ENCODE peak calls at places on chromosomes 13 and 19, in seven cellular contexts. O, D, Y, G, F, B and I are unnamed samples. For H3K27me3, the result is how much of the 10 kb centered on the place peaks cover.

GRCh38 chr13:47017476-47017875 is 120.6 kb upstream of the HTR2A start:
- DNase-seq in O (no peak), D (no peak), Y (no peak), G (peak), F (no peak), B (no peak), I (no peak)

GRCh38 chr19:4639531-4640246 is 373 bp downstream of the TNFAIP8L1 start:
- DNase-seq in O (no peak), D (no peak), Y (peak), G (no peak), F (no peak), B (no peak), I (no peak)

GRCh38 chr13:109215377-109215776 is 571.0 kb downstream of the IRS2 start:
- DNase-seq in O (no peak), D (no peak), Y (no peak), G (no peak), F (no peak), B (no peak), I (no peak)

GRCh38 chr13:33119022-33119735 is 103.0 kb downstream of the KL start:
- DNase-seq in O (no peak), D (no peak), Y (no peak), G (peak), F (no peak), B (no peak), I (no peak)

GRCh38 chr13:47039106-47039505 is 142.3 kb upstream of the HTR2A start:
- DNase-seq in O (no peak), D (no peak), Y (no peak), G (peak), F (no peak), B (no peak), I (no peak)

GRCh38 chr13:30165791-30166190 is 141.6 kb downstream of the KATNAL1 start:
- DNase-seq in O (no peak), D (peak), Y (no peak), G (peak), F (no peak), B (no peak), I (peak)

GRCh38 chr13:98994080-98994479 is 16.2 kb upstream of the DOCK9 start:
- DNase-seq in O (no peak), D (no peak), Y (no peak), G (no peak), F (no peak), B (no peak), I (no peak)

GRCh38 chr19:29917911-29918310 is 24.1 kb upstream of the URI1 start:
- DNase-seq in O (no peak), D (no peak), Y (no peak), G (no peak), F (no peak), B (no peak), I (no peak)

GRCh38 chr13:110392510-110393233 is 85.6 kb downstream of the COL4A2 start:
- DNase-seq in O (no peak), D (no peak), Y (no peak), G (peak), F (no peak), B (no peak), I (no peak)

GRCh38 chr19:42455621-42456081 is 12.9 kb upstream of the CXCL17 start:
- DNase-seq in O (no peak), D (no peak), Y (no peak), G (no peak), F (no peak), B (no peak), I (no peak)

GRCh38 chr13:103006706-103007426 is 59.4 kb downstream of the SLC10A2 start:
- DNase-seq in O (no peak), D (no peak), Y (no peak), G (no peak), F (no peak), B (no peak), I (no peak)

GRCh38 chr19:43594710-43595604 is 977 bp downstream of the IRGQ start:
- DNase-seq in O (peak), D (peak), Y (peak), G (peak), F (no peak), B (no peak), I (no peak)

GRCh38 chr19:16303755-16304154 is 20.9 kb upstream of the KLF2 start:
- DNase-seq in O (no peak), D (no peak), Y (no peak), G (peak), F (no peak), B (peak), I (no peak)

GRCh38 chr19:38952395-38953165 is 21.8 kb downstream of the MRPS12 start:
- DNase-seq in O (no peak), D (peak), Y (peak), G (no peak), F (no peak), B (no peak), I (no peak)

GRCh38 chr13:27379694-27380596 is 44.5 kb upstream of the GTF3A start:
- DNase-seq in O (peak), D (peak), Y (peak), G (peak), F (no peak), B (peak), I (no peak)

GRCh38 chr13:103878891-103879605 is 812.8 kb upstream of the SLC10A2 start:
- DNase-seq in O (no peak), D (no peak), Y (no peak), G (peak), F (no peak), B (no peak), I (no peak)

GRCh38 chr19:18982669-18983068 is 41.7 kb upstream of the HOMER3 start:
- DNase-seq in O (no peak), D (no peak), Y (no peak), G (no peak), F (no peak), B (no peak), I (no peak)

GRCh38 chr13:80249906-80250513 is 90.9 kb downstream of the SPRY2 start:
- DNase-seq in O (no peak), D (no peak), Y (no peak), G (no peak), F (no peak), B (no peak), I (no peak)

GRCh38 chr19:53903055-53903680 is 5.9 kb upstream of the CACNG7 start:
- DNase-seq in O (no peak), D (peak), Y (no peak), G (peak), F (no peak), B (no peak), I (no peak)

GRCh38 chr13:79409828-79410227 is 3.8 kb upstream of the RBM26 start:
- DNase-seq in O (no peak), D (no peak), Y (no peak), G (no peak), F (no peak), B (no peak), I (no peak)

GRCh38 chr13:100244431-100244830 is 155.5 kb downstream of the PCCA start:
- DNase-seq in O (no peak), D (no peak), Y (no peak), G (peak), F (no peak), B (no peak), I (no peak)

GRCh38 chr19:1161716-1162115 is 12.4 kb downstream of the SBNO2 start:
- DNase-seq in O (no peak), D (no peak), Y (no peak), G (no peak), F (no peak), B (no peak), I (peak)

GRCh38 chr13:49759503-49759902 is 33.0 kb downstream of the KPNA3 start:
- DNase-seq in O (no peak), D (no peak), Y (no peak), G (no peak), F (no peak), B (no peak), I (no peak)

GRCh38 chr19:50553134-50553703 is 15.0 kb downstream of the LRRC4B start:
- DNase-seq in O (no peak), D (no peak), Y (no peak), G (no peak), F (no peak), B (no peak), I (no peak)

GRCh38 chr13:33518442-33518841 is 232.9 kb upstream of the STARD13 start:
- DNase-seq in O (no peak), D (no peak), Y (no peak), G (no peak), F (no peak), B (no peak), I (no peak)

GRCh38 chr13:97275265-97275664 is 53.1 kb downstream of the MBNL2 start:
- DNase-seq in O (no peak), D (no peak), Y (no peak), G (peak), F (no peak), B (no peak), I (no peak)

GRCh38 chr13:110382229-110382628 is 75.1 kb downstream of the COL4A2 start:
- DNase-seq in O (no peak), D (no peak), Y (no peak), G (peak), F (no peak), B (no peak), I (no peak)

GRCh38 chr19:47723573-47723923 is 10.3 kb downstream of the EHD2 start:
- DNase-seq in O (no peak), D (no peak), Y (peak), G (peak), F (no peak), B (peak), I (no peak)

GRCh38 chr19:33293255-33294057 is 8.9 kb downstream of the CEBPA start:
- DNase-seq in O (no peak), D (no peak), Y (peak), G (peak), F (no peak), B (no peak), I (peak)

GRCh38 chr19:5265260-5265659 is 75.4 kb downstream of the PTPRS start:
- DNase-seq in O (no peak), D (no peak), Y (no peak), G (no peak), F (no peak), B (no peak), I (no peak)

GRCh38 chr19:23597661-23598060 is 89.4 kb downstream of the ZNF675 start:
- DNase-seq in O (no peak), D (no peak), Y (no peak), G (no peak), F (no peak), B (no peak), I (no peak)

GRCh38 chr13:80235131-80235530 is 105.8 kb downstream of the SPRY2 start:
- DNase-seq in O (no peak), D (no peak), Y (no peak), G (peak), F (no peak), B (no peak), I (no peak)

GRCh38 chr19:8973501-8974091 is 36.6 kb downstream of the MUC16 start:
- DNase-seq in O (no peak), D (peak), Y (no peak), G (peak), F (no peak), B (no peak), I (no peak)

GRCh38 chr19:17079710-17080440 is 4.3 kb downstream of the MYO9B start:
- DNase-seq in O (peak), D (peak), Y (peak), G (peak), F (peak), B (peak), I (peak)

GRCh38 chr19:40702337-40703012 is 12.0 kb upstream of the NUMBL start:
- DNase-seq in O (no peak), D (peak), Y (peak), G (peak), F (no peak), B (no peak), I (no peak)
- H3K27ac ChIP-seq in O (no peak), D (no peak), Y (no peak), G (no peak), F (no peak), B (no peak), I (no peak)

GRCh38 chr13:39418424-39418823 is 184.6 kb downstream of the LHFPL6 start:
- DNase-seq in O (no peak), D (no peak), Y (no peak), G (no peak), F (no peak), B (no peak), I (no peak)

GRCh38 chr13:39419068-39419467 is 183.9 kb downstream of the LHFPL6 start:
- DNase-seq in O (no peak), D (no peak), Y (no peak), G (no peak), F (no peak), B (no peak), I (no peak)

GRCh38 chr13:39417643-39418042 is 185.3 kb downstream of the LHFPL6 start:
- DNase-seq in O (no peak), D (peak), Y (no peak), G (peak), F (no peak), B (no peak), I (no peak)

GRCh38 chr13:39415403-39415802 is 187.6 kb downstream of the LHFPL6 start:
- DNase-seq in O (no peak), D (peak), Y (peak), G (peak), F (no peak), B (peak), I (no peak)

GRCh38 chr13:39417131-39417530 is 185.9 kb downstream of the LHFPL6 start:
- DNase-seq in O (no peak), D (peak), Y (no peak), G (no peak), F (no peak), B (no peak), I (no peak)
- TF ChIP-seq CTCF in O (no peak), D (peak), Y (no peak), G (peak), F (no peak), B (no peak), I (no peak)

GRCh38 chr19:3380829-3381228 is 14.4 kb downstream of the NFIC start:
- DNase-seq in O (no peak), D (no peak), Y (peak), G (no peak), F (no peak), B (no peak), I (no peak)
- H3K27me3 ChIP-seq in O (under half), D (under half), Y (under half), G (under half), F (under half), B (under half), I (under half)

GRCh38 chr13:71493189-71493588 is 373.8 kb downstream of the DACH1 start:
- DNase-seq in O (no peak), D (no peak), Y (no peak), G (no peak), F (no peak), B (no peak), I (no peak)
- H3K27ac ChIP-seq in O (no peak), D (no peak), Y (no peak), G (no peak), F (no peak), B (no peak), I (no peak)

DNA sequence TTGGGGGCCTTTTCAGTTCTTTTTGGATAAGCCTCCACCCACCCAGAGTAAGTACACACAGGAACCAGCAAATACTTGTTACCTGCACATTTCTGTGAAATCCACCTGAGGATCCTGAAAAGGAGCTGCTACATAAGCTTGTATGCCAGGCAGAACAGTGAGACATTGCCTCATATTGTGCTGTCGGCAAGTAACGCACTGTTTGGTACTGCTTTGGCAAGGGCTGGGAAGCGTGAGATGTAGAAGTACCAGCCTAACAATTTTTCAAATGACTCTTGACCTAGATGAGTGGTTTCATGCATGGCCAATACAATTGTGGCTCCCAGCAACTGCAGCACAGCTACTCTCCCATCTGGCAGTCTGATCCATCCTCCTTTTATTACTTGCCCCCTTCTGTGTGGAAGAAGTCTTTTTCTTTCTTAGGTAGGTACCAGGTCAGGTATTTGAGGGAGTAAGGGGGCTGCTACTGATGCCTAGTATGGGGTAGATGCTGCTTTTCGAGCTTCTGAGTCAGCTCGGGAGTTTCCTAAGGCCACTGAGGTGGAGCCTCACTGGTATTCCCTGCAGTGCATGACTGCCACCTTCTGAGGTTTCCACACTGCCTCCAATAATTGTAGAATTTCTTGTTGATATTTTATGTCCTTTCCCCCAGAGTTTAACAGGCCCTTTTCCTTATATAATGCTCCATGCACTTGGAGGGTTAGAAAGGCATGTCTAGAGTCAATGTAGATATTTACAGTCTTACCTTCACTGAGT is 52.2 kb downstream of the ZNF737 start:
- DNase-seq in O (no peak), D (no peak), Y (no peak), G (no peak), F (no peak), B (no peak), I (no peak)
- TF ChIP-seq CTCF in O (no peak), D (no peak), Y (no peak), G (no peak), F (no peak), B (no peak), I (no peak)

GRCh38 chr13:112104873-112105234 is 37.9 kb downstream of the SOX1 start:
- DNase-seq in O (no peak), D (no peak), Y (no peak), G (no peak), F (no peak), B (no peak), I (no peak)
- H3K27me3 ChIP-seq in O (half or more), D (half or more), Y (under half), G (under half), F (half or more), B (under half), I (under half)

GRCh38 chr19:51691122-51692064 is 1.7 kb upstream of the SPACA6 start:
- DNase-seq in O (no peak), D (peak), Y (no peak), G (peak), F (no peak), B (no peak), I (no peak)
- H3K27ac ChIP-seq in O (peak), D (no peak), Y (peak), G (peak), F (peak), B (peak), I (peak)

DNA sequence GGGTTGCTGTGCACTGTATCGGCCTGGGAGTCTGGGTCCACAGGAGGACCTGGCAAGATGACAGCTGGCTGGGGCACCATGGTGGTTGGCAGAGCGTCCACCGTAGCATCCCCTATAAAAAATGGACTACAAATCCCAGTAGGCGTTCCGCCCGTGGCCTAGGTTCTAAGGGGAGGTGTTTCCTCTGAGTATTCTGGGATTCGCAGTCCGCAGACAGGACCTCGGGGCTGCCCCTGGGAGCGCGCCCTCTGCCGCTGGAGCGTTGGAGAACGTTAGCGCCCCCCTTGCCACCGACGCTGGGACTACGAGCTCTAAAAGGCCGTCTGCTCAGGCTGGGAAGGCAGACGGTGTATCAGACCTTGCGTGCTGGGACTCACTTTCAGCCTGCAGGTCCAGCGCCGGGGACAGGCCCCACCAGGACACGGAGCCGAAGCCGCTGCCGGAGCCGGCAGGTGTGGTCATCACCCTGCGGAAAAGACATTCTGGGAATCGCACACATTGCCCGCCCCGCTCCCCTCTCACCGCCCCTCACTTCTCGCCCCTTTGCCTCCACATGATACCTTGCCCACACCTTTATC is 372 bp downstream of the DNAAF3 start:
- DNase-seq in O (no peak), D (peak), Y (peak), G (peak), F (no peak), B (no peak), I (no peak)
- TF ChIP-seq CTCF in O (no peak), D (peak), Y (no peak), G (peak), F (no peak), B (no peak), I (no peak)

DNA sequence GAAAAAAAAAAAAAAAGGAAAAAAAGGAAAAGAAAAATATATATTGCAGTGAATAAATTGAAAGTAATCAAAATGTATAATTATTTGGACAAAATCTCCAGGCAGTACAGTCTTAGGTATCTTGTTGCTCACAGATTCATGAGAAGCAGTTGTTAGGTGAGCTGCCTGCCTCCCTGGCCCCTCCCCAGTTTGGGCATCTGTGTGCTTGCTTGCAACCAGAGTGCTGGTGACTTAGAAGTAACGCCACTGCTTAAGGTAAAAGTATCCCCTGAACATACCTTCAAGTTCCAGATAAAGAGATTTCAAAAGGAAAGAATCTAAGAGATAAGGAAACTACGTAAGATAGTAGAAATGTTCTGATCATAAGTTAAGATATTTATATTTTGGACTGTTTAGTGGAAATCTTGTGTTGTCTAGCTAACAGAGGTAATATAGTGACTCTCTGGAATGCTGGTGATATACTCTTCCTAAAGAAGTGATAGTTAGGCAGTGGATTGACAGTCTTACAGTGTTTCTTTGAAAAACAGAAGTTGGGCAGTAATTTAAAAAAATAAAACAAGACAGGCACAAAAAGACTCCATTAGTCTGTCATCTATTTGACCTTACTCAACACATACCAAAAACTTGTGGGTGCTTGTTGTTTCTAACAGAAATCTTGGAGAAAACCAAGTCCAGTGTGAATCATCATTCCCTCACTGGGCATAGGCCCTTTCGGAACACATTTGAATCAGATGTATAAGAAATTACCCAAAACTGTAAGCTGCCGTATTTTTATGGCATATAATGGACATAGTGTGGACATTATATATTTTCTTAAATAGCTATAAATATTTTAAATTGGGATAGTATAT is 38.3 kb upstream of the KCTD4 start:
- DNase-seq in O (no peak), D (no peak), Y (no peak), G (peak), F (no peak), B (no peak), I (no peak)
- H3K27me3 ChIP-seq in O (under half), D (under half), Y (under half), G (under half), F (under half), B (under half), I (under half)